ENCODE peak calls at places on chromosomes 3 and 15, in seven cellular contexts. E is NCI-H1694, O is activated B cell treated with CpG ODN at 0.5 μM for 24 hours, Y is omental fat pad, K is neural crest cell, M is GDM1, A is GM19239. J is an unnamed sample.

GRCh38 chr15:76588811-76589747 is 252.5 kb downstream of the ISL2 start:
- DNase-seq in E (no peak), O (no peak), Y (no peak), K (no peak), M (no peak), A (no peak), J (no peak)

GRCh38 chr3:16828815-16829214 is 55.9 kb upstream of the PLCL2 start:
- DNase-seq in E (no peak), O (no peak), Y (no peak), K (no peak), M (peak; percentile 43), A (peak; percentile 12), J (peak; percentile 19)

GRCh38 chr3:125128861-125129501 is 73.2 kb upstream of the HEG1 start:
- DNase-seq in E (no peak), O (no peak), Y (no peak), K (no peak), M (peak; percentile 6), A (no peak), J (no peak)

GRCh38 chr3:122508135-122508914 is 6.4 kb downstream of the KPNA1 start:
- DNase-seq in E (no peak), O (no peak), Y (no peak), K (no peak), M (no peak), A (no peak), J (no peak)

GRCh38 chr15:52217186-52217585 is 26.0 kb upstream of the GNB5 start:
- DNase-seq in E (no peak), O (no peak), Y (no peak), K (no peak), M (no peak), A (no peak), J (no peak)

GRCh38 chr3:136343446-136343845 is 93.3 kb downstream of the PCCB start:
- DNase-seq in E (no peak), O (no peak), Y (no peak), K (no peak), M (no peak), A (no peak), J (no peak)

GRCh38 chr3:88626426-88627120 is 476.8 kb downstream of the C3orf38 start:
- DNase-seq in E (no peak), O (no peak), Y (no peak), K (no peak), M (no peak), A (no peak), J (no peak)

GRCh38 chr3:21962456-21962855 is 211.4 kb upstream of the ZNF385D start:
- DNase-seq in E (no peak), O (no peak), Y (no peak), K (no peak), M (no peak), A (no peak), J (no peak)

GRCh38 chr3:10988003-10988402 is 4.5 kb upstream of the SLC6A1 start:
- DNase-seq in E (no peak), O (no peak), Y (no peak), K (no peak), M (no peak), A (no peak), J (no peak)

GRCh38 chr3:72160351-72160750 is 375.4 kb upstream of the PROK2 start:
- DNase-seq in E (no peak), O (no peak), Y (no peak), K (no peak), M (no peak), A (no peak), J (no peak)

GRCh38 chr15:73965094-73965729 is 26.9 kb downstream of the STOML1 start:
- DNase-seq in E (no peak), O (no peak), Y (no peak), K (no peak), M (no peak), A (no peak), J (no peak)

GRCh38 chr3:105040026-105040622 is 326.6 kb upstream of the ALCAM start:
- DNase-seq in E (no peak), O (no peak), Y (no peak), K (no peak), M (no peak), A (no peak), J (no peak)

GRCh38 chr15:29216955-29217354 is 52.7 kb downstream of the NSMCE3 start:
- DNase-seq in E (no peak), O (no peak), Y (no peak), K (no peak), M (no peak), A (no peak), J (no peak)

GRCh38 chr3:72335458-72336050 is 512.7 kb downstream of the SHQ1 start:
- DNase-seq in E (no peak), O (no peak), Y (no peak), K (no peak), M (no peak), A (no peak), J (no peak)

GRCh38 chr15:92821491-92822116 is 78.5 kb upstream of the CHD2 start:
- DNase-seq in E (no peak), O (no peak), Y (no peak), K (no peak), M (no peak), A (no peak), J (no peak)

GRCh38 chr15:74202461-74203401 is at the start of gene STRA6:
- DNase-seq in E (peak; percentile 41), O (no peak), Y (no peak), K (peak; percentile 70), M (no peak), A (no peak), J (peak; percentile 51)

GRCh38 chr3:26652157-26652556 is 29.6 kb downstream of the LRRC3B start:
- DNase-seq in E (no peak), O (no peak), Y (no peak), K (no peak), M (no peak), A (no peak), J (no peak)